ENCODE peak calls at places on chromosome 17, in nine cellular contexts. C is type B pancreatic cell; H is omental fat pad; T is pulmonary artery endothelial cell; V is stimulated activated CD4-positive, alpha-beta T cell treated with anti-CD3 and anti-CD28 coated beads, TNF-alpha, amount 100 ng/mL, for 4 hours; R is Peyer's patch; W is T-cell; B is pancreas; U is GM03348. P is an unnamed sample.

GRCh38 chr17:75814900-75815373 is 29.3 kb downstream of the UNC13D start:
- DNase-seq in W (no peak), B (peak), R (no peak), T (peak), V (no peak), H (no peak), U (no peak), C (no peak), P (no peak)

GRCh38 chr17:31310877-31311276 is 3.0 kb downstream of the EVI2B start:
- DNase-seq in W (no peak), C (no peak), V (no peak), U (no peak), B (no peak), T (no peak), H (no peak), R (peak), P (no peak)

GRCh38 chr17:61129876-61130275 is 269.8 kb upstream of the TBX2 start:
- DNase-seq in W (no peak), R (no peak), T (no peak), U (no peak), V (no peak), H (no peak), C (no peak), B (no peak), P (no peak)

GRCh38 chr17:42526031-42526444 is 10.0 kb upstream of the NAGLU start:
- DNase-seq in V (no peak), H (no peak), W (no peak), R (no peak), T (no peak), C (no peak), B (no peak), U (peak), P (peak)

GRCh38 chr17:79799174-79799537 is 2.3 kb upstream of the CBX8 start:
- DNase-seq in C (no peak), H (no peak), T (no peak), V (no peak), U (no peak), W (no peak), B (no peak), R (no peak), P (no peak)

GRCh38 chr17:1229354-1229890 is 40.8 kb upstream of the BHLHA9 start:
- DNase-seq in R (peak), T (no peak), V (peak), B (peak), C (no peak), W (peak), H (no peak), U (peak), P (no peak)

GRCh38 chr17:7882629-7883028 is 6.0 kb upstream of the CHD3 start:
- DNase-seq in V (no peak), T (no peak), W (no peak), B (no peak), U (no peak), C (no peak), H (no peak), R (no peak), P (no peak)

GRCh38 chr17:45341389-45342158 is 24.8 kb upstream of the MAP3K14 start:
- DNase-seq in V (no peak), H (peak), T (peak), C (peak), U (peak), R (no peak), B (no peak), W (no peak), P (no peak)

GRCh38 chr17:77185137-77185536 is 44.4 kb downstream of the SEC14L1 start:
- DNase-seq in V (no peak), C (no peak), U (no peak), B (no peak), T (no peak), R (no peak), H (no peak), W (no peak), P (no peak)

GRCh38 chr17:2074919-2075318 is 20.0 kb downstream of the HIC1 start:
- DNase-seq in R (no peak), H (no peak), W (no peak), U (no peak), C (no peak), V (no peak), B (no peak), T (no peak), P (no peak)

GRCh38 chr17:72169823-72170222 is 49.0 kb downstream of the SOX9 start:
- DNase-seq in H (no peak), C (no peak), V (no peak), T (no peak), W (no peak), B (no peak), R (no peak), U (no peak), P (no peak)

P was measured in dermis microvascular lymphatic vessel endothelial cell.